ENCODE peak calls at places on chromosome 19, in five cellular contexts. One of them, this sample, is unnamed.

GRCh38 chr19:17184381-17184841 is 30.7 kb upstream of the USE1 start:
- DNase-seq in uterus: no peak
- DNase-seq in progenitor cell of endocrine pancreas: no peak
- DNase-seq in AG09319: no peak
- DNase-seq in psoas muscle: no peak
- DNase-seq in this sample: no peak

GRCh38 chr19:14383556-14383897 is 2.3 kb downstream of the ADGRE5 start:
- DNase-seq in AG09319: no peak
- DNase-seq in progenitor cell of endocrine pancreas: no peak
- DNase-seq in uterus: peak
- DNase-seq in psoas muscle: no peak
- DNase-seq in this sample: no peak

GRCh38 chr19:29687897-29688728 is 22.9 kb downstream of the PLEKHF1 start:
- DNase-seq in uterus: no peak
- DNase-seq in psoas muscle: no peak
- DNase-seq in progenitor cell of endocrine pancreas: no peak
- DNase-seq in AG09319: no peak
- DNase-seq in this sample: no peak

GRCh38 chr19:16773939-16774338 is 54.3 kb downstream of the NWD1 start:
- DNase-seq in uterus: no peak
- DNase-seq in AG09319: no peak
- DNase-seq in progenitor cell of endocrine pancreas: no peak
- DNase-seq in psoas muscle: no peak
- DNase-seq in this sample: no peak

GRCh38 chr19:19591133-19591825 is 27.2 kb downstream of the PBX4 start:
- DNase-seq in psoas muscle: no peak
- DNase-seq in uterus: no peak
- DNase-seq in progenitor cell of endocrine pancreas: no peak
- DNase-seq in AG09319: peak
- DNase-seq in this sample: no peak

GRCh38 chr19:16066611-16067104 is 9.6 kb upstream of the TPM4 start:
- DNase-seq in progenitor cell of endocrine pancreas: no peak
- DNase-seq in psoas muscle: no peak
- DNase-seq in uterus: peak
- DNase-seq in AG09319: no peak
- DNase-seq in this sample: no peak

GRCh38 chr19:7522923-7523667 is 671 bp downstream of the MCOLN1 start:
- DNase-seq in AG09319: no peak
- DNase-seq in uterus: no peak
- DNase-seq in progenitor cell of endocrine pancreas: no peak
- DNase-seq in psoas muscle: no peak
- DNase-seq in this sample: no peak

GRCh38 chr19:4705413-4706131 is 18.1 kb downstream of the DPP9 start:
- DNase-seq in uterus: no peak
- DNase-seq in AG09319: no peak
- DNase-seq in psoas muscle: no peak
- DNase-seq in progenitor cell of endocrine pancreas: no peak
- DNase-seq in this sample: no peak

GRCh38 chr19:48403606-48404005 is 10.1 kb downstream of the GRIN2D start:
- DNase-seq in progenitor cell of endocrine pancreas: no peak
- DNase-seq in uterus: no peak
- DNase-seq in AG09319: no peak
- DNase-seq in psoas muscle: no peak
- DNase-seq in this sample: no peak

GRCh38 chr19:46015961-46016425 is 6.9 kb downstream of the PGLYRP1 start:
- DNase-seq in AG09319: no peak
- DNase-seq in uterus: no peak
- DNase-seq in progenitor cell of endocrine pancreas: no peak
- DNase-seq in psoas muscle: no peak
- DNase-seq in this sample: peak

GRCh38 chr19:47274891-47275865 is 493 bp downstream of the INAFM1 start:
- DNase-seq in uterus: peak
- DNase-seq in AG09319: no peak
- DNase-seq in psoas muscle: peak
- DNase-seq in progenitor cell of endocrine pancreas: no peak
- DNase-seq in this sample: peak

GRCh38 chr19:39865186-39865585 is 19.0 kb upstream of the FBL start:
- DNase-seq in progenitor cell of endocrine pancreas: no peak
- DNase-seq in AG09319: no peak
- DNase-seq in uterus: no peak
- DNase-seq in psoas muscle: no peak
- DNase-seq in this sample: no peak

GRCh38 chr19:11849264-11849615 is 714 bp downstream of the ZNF439 start:
- DNase-seq in AG09319: no peak
- DNase-seq in progenitor cell of endocrine pancreas: no peak
- DNase-seq in psoas muscle: no peak
- DNase-seq in uterus: no peak
- DNase-seq in this sample: no peak

GRCh38 chr19:17645339-17645963 is 42.7 kb downstream of the UNC13A start:
- DNase-seq in psoas muscle: no peak
- DNase-seq in AG09319: no peak
- DNase-seq in uterus: no peak
- DNase-seq in progenitor cell of endocrine pancreas: no peak
- DNase-seq in this sample: no peak

GRCh38 chr19:1847684-1848398 is 442 bp downstream of the REXO1 start:
- DNase-seq in psoas muscle: peak
- DNase-seq in progenitor cell of endocrine pancreas: no peak
- DNase-seq in uterus: no peak
- DNase-seq in AG09319: no peak
- DNase-seq in this sample: peak

GRCh38 chr19:12841094-12841493 is 2.8 kb downstream of the MAST1 start:
- DNase-seq in uterus: no peak
- DNase-seq in psoas muscle: no peak
- DNase-seq in AG09319: no peak
- DNase-seq in progenitor cell of endocrine pancreas: peak
- DNase-seq in this sample: peak

GRCh38 chr19:39544201-39544903 is 4.4 kb upstream of the EID2 start:
- DNase-seq in progenitor cell of endocrine pancreas: no peak
- DNase-seq in psoas muscle: no peak
- DNase-seq in AG09319: no peak
- DNase-seq in uterus: no peak
- DNase-seq in this sample: no peak

GRCh38 chr19:17757125-17757524 is 5.8 kb downstream of the FCHO1 start:
- DNase-seq in AG09319: no peak
- DNase-seq in uterus: peak
- DNase-seq in progenitor cell of endocrine pancreas: no peak
- DNase-seq in psoas muscle: no peak
- DNase-seq in this sample: no peak

GRCh38 chr19:14160017-14160703 is 23.8 kb upstream of the ASF1B start:
- DNase-seq in progenitor cell of endocrine pancreas: no peak
- DNase-seq in AG09319: no peak
- DNase-seq in uterus: no peak
- DNase-seq in psoas muscle: no peak
- DNase-seq in this sample: no peak

GRCh38 chr19:16676101-16676798 is 15.3 kb downstream of the TMEM38A start:
- DNase-seq in progenitor cell of endocrine pancreas: no peak
- DNase-seq in uterus: no peak
- DNase-seq in AG09319: no peak
- DNase-seq in psoas muscle: no peak
- DNase-seq in this sample: no peak

GRCh38 chr19:15328312-15328711 is 4.0 kb downstream of the BRD4 start:
- DNase-seq in psoas muscle: no peak
- DNase-seq in uterus: no peak
- DNase-seq in AG09319: no peak
- DNase-seq in progenitor cell of endocrine pancreas: no peak
- DNase-seq in this sample: no peak

GRCh38 chr19:52592301-52592700 is 22.2 kb downstream of the ZNF701 start:
- DNase-seq in psoas muscle: no peak
- DNase-seq in uterus: no peak
- DNase-seq in progenitor cell of endocrine pancreas: no peak
- DNase-seq in AG09319: no peak
- DNase-seq in this sample: no peak

GRCh38 chr19:52585604-52586003 is 15.5 kb downstream of the ZNF701 start:
- DNase-seq in AG09319: no peak
- DNase-seq in uterus: no peak
- DNase-seq in psoas muscle: no peak
- DNase-seq in progenitor cell of endocrine pancreas: no peak
- DNase-seq in this sample: no peak

GRCh38 chr19:52585101-52585500 is 15.0 kb downstream of the ZNF701 start:
- DNase-seq in progenitor cell of endocrine pancreas: no peak
- DNase-seq in AG09319: no peak
- DNase-seq in uterus: no peak
- DNase-seq in psoas muscle: no peak
- DNase-seq in this sample: no peak

GRCh38 chr19:52590728-52591127 is 20.6 kb downstream of the ZNF701 start:
- DNase-seq in uterus: no peak
- DNase-seq in psoas muscle: no peak
- DNase-seq in AG09319: no peak
- DNase-seq in progenitor cell of endocrine pancreas: no peak
- DNase-seq in this sample: no peak
- TF ChIP-seq CTCF in uterus: no peak
- TF ChIP-seq CTCF in psoas muscle: no peak
- TF ChIP-seq CTCF in AG09319: no peak
- TF ChIP-seq CTCF in progenitor cell of endocrine pancreas: peak
- TF ChIP-seq CTCF in this sample: no peak

DNA sequence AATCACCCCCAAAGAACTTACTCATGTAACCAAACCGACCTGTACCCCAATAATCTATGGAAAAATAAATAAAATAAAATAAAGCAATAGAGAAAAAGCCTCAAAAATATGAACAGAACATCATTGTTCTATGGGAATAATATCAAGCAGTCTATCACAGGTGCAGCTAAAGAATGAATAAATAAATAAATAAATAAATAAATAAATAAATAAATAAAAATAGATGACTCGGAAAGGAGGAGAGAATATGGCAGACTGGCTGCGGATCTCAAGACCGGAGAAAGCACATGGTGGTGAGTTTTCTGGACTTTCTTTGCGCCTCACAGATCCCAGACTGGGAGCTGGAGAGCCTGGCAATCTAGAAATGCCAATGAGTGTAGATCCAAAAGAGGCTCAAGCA is 22.4 kb upstream of the CEACAM20 start:
- DNase-seq in AG09319: no peak
- DNase-seq in psoas muscle: no peak
- DNase-seq in progenitor cell of endocrine pancreas: no peak
- DNase-seq in uterus: no peak
- DNase-seq in this sample: no peak
- TF ChIP-seq CTCF in AG09319: no peak
- TF ChIP-seq CTCF in psoas muscle: no peak
- TF ChIP-seq CTCF in progenitor cell of endocrine pancreas: no peak
- TF ChIP-seq CTCF in uterus: no peak
- TF ChIP-seq CTCF in this sample: no peak

GRCh38 chr19:3210347-3211017 is 14.0 kb upstream of the CELF5 start:
- DNase-seq in progenitor cell of endocrine pancreas: peak
- DNase-seq in psoas muscle: peak
- DNase-seq in uterus: no peak
- DNase-seq in AG09319: no peak
- DNase-seq in this sample: peak
- TF ChIP-seq CTCF in progenitor cell of endocrine pancreas: peak
- TF ChIP-seq CTCF in psoas muscle: peak
- TF ChIP-seq CTCF in uterus: peak
- TF ChIP-seq CTCF in AG09319: peak
- TF ChIP-seq CTCF in this sample: peak

DNA sequence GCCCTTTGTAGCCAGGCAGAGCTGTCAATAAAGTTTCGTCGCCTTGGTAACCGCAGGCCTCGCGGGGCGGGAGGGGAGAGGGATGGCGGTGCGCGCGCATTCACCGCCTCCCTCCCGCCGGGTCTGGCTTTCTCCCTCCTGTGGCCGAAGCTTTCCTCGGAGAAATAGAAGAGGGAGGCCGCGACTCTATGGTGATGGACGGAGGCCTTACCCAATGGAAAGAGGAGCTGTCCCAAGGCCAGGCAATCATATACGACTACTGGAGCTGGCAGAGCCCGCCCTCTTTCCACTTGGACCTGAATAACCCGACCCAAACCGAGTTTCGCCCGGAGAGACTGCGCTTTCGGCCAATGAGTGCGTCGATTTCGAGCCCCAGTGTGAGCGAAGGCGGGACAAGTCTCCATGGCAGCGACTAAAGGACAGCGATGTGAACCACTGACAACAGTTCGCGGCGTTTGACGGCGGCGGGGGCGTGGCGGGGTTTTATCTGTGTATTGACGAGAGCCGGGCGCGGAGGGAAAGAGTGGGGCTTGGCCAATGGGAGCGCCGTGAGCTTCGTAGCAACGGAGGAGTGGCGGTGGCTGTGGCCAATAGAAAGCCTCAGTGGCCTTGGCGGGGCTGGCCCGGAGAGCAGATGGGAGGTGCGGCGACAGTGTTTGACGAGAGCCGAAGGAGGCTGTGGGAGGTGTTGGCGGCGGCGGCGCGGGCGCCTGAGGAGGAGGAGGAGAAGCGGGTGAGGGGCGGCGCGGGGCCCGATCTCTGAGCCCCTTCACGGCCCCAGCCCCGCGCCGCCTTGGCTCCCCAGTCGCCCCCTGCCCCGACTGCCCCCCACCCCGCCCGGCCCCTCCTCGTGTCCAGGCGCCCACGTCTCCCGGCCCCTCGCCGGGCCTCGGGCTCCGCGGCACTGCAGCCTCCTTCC is at the start of gene KMT5C:
- DNase-seq in uterus: peak
- DNase-seq in AG09319: peak
- DNase-seq in psoas muscle: peak
- DNase-seq in progenitor cell of endocrine pancreas: peak
- DNase-seq in this sample: peak
- TF ChIP-seq CTCF in uterus: peak
- TF ChIP-seq CTCF in AG09319: peak
- TF ChIP-seq CTCF in psoas muscle: peak
- TF ChIP-seq CTCF in progenitor cell of endocrine pancreas: no peak
- TF ChIP-seq CTCF in this sample: no peak

GRCh38 chr19:49687566-49688316 is 1.7 kb upstream of the ADM5 start:
- DNase-seq in AG09319: no peak
- DNase-seq in psoas muscle: no peak
- DNase-seq in uterus: no peak
- DNase-seq in progenitor cell of endocrine pancreas: no peak
- DNase-seq in this sample: no peak

GRCh38 chr19:49690656-49691242 is at the start of gene CPT1C:
- DNase-seq in uterus: peak
- DNase-seq in progenitor cell of endocrine pancreas: peak
- DNase-seq in psoas muscle: peak
- DNase-seq in AG09319: peak
- DNase-seq in this sample: peak

GRCh38 chr19:49690073-49690655 is 752 bp upstream of the CPT1C start:
- DNase-seq in progenitor cell of endocrine pancreas: no peak
- DNase-seq in psoas muscle: no peak
- DNase-seq in uterus: no peak
- DNase-seq in AG09319: no peak
- DNase-seq in this sample: no peak

GRCh38 chr19:49688531-49689132 is 762 bp upstream of the ADM5 start:
- DNase-seq in psoas muscle: no peak
- DNase-seq in AG09319: no peak
- DNase-seq in uterus: no peak
- DNase-seq in progenitor cell of endocrine pancreas: no peak
- DNase-seq in this sample: no peak

GRCh38 chr19:49689133-49690072 is at the start of gene ADM5:
- DNase-seq in psoas muscle: no peak
- DNase-seq in uterus: peak
- DNase-seq in AG09319: no peak
- DNase-seq in progenitor cell of endocrine pancreas: peak
- DNase-seq in this sample: no peak
- TF ChIP-seq CTCF in psoas muscle: peak
- TF ChIP-seq CTCF in uterus: peak
- TF ChIP-seq CTCF in AG09319: peak
- TF ChIP-seq CTCF in progenitor cell of endocrine pancreas: peak
- TF ChIP-seq CTCF in this sample: peak